ENCODE peak calls at places on chromosomes 11 and 22, in four cellular contexts. I, G, J and L are unnamed samples.

GRCh38 chr22:17258015-17258827 is 39.0 kb upstream of the ADA2 start:
- DNase-seq in G (peak), I (peak), J (peak), L (peak)

GRCh38 chr11:1456596-1457325 is 29.8 kb downstream of the MOB2 start:
- DNase-seq in I (no peak), J (no peak), G (no peak), L (no peak)

GRCh38 chr22:49871482-49871881 is 17.8 kb downstream of the ZBED4 start:
- DNase-seq in J (no peak), G (no peak), I (no peak), L (no peak)

GRCh38 chr11:92960886-92961285 is 8.6 kb upstream of the MTNR1B start:
- DNase-seq in I (no peak), J (no peak), G (no peak), L (no peak)

GRCh38 chr11:15493921-15494630 is 379.4 kb downstream of the INSC start:
- DNase-seq in G (no peak), I (peak), J (no peak), L (peak)

GRCh38 chr11:8691601-8692000 is 9.0 kb downstream of the RPL27A start:
- DNase-seq in J (no peak), I (no peak), G (no peak), L (no peak)

GRCh38 chr11:73411031-73411430 is 34.8 kb downstream of the RELT start:
- DNase-seq in G (no peak), I (no peak), J (no peak), L (no peak)

GRCh38 chr22:32473388-32473952 is 1.1 kb upstream of the FBXO7 start:
- DNase-seq in I (peak), J (peak), G (no peak), L (peak)

GRCh38 chr22:50705219-50705691 is 32.6 kb downstream of the SHANK3 start:
- DNase-seq in J (peak), G (peak), I (peak), L (no peak)

GRCh38 chr22:19644314-19645223 is 69.7 kb upstream of the SEPTIN5 start:
- DNase-seq in G (no peak), I (no peak), J (no peak), L (no peak)

GRCh38 chr22:22139364-22139763 is 105.2 kb upstream of the VPREB1 start:
- DNase-seq in J (no peak), G (no peak), I (no peak), L (no peak)

GRCh38 chr11:60848714-60849151 is 6.8 kb downstream of the CCDC86 start:
- DNase-seq in G (no peak), J (no peak), I (no peak), L (no peak)

GRCh38 chr11:118889796-118890195 is 6.1 kb downstream of the CXCR5 start:
- DNase-seq in J (no peak), G (peak), I (peak), L (no peak)

GRCh38 chr22:47718337-47718736 is 955.9 kb downstream of the TBC1D22A start:
- DNase-seq in I (no peak), J (no peak), G (no peak), L (no peak)

GRCh38 chr11:108069947-108070346 is 51.4 kb upstream of the ACAT1 start:
- DNase-seq in I (peak), J (no peak), G (no peak), L (no peak)

GRCh38 chr11:1832181-1832988 is 2.4 kb upstream of the SYT8 start:
- DNase-seq in I (peak), J (peak), G (peak), L (no peak)

GRCh38 chr11:123407124-123407995 is 22.7 kb upstream of the GRAMD1B start:
- DNase-seq in J (peak), I (peak), G (peak), L (no peak)

GRCh38 chr11:66683877-66684276 is 6.2 kb upstream of the RBM4B start:
- DNase-seq in J (no peak), I (no peak), G (no peak), L (no peak)

GRCh38 chr22:44347549-44347948 is 34.8 kb upstream of the SHISAL1 start:
- DNase-seq in I (no peak), J (no peak), G (no peak), L (no peak)

GRCh38 chr11:86380295-86380694 is 5.6 kb downstream of the CCDC81 start:
- DNase-seq in G (no peak), J (no peak), I (no peak), L (no peak)